ENCODE peak calls at places on chromosome 21, in nine cellular contexts. One of them, this sample, is unnamed. For H3K4me1, the result is how much of the 10 kb centered on the place peaks cover.

GRCh38 chr21:16789636-16790035 is 723.2 kb upstream of the CXADR start:
- DNase-seq in GM23338: no peak
- DNase-seq in mesendoderm: no peak
- DNase-seq in cardiac muscle cell: no peak
- DNase-seq in heart right ventricle: no peak
- DNase-seq in IMR-90: no peak
- DNase-seq in endothelial cell of umbilical vein: no peak
- DNase-seq in H9: no peak
- DNase-seq in GM23248: peak
- DNase-seq in this sample: no peak

GRCh38 chr21:26572026-26572425 is 1.1 kb downstream of the CYYR1 start:
- DNase-seq in GM23248: no peak
- DNase-seq in cardiac muscle cell: no peak
- DNase-seq in H9: no peak
- DNase-seq in mesendoderm: no peak
- DNase-seq in GM23338: no peak
- DNase-seq in IMR-90: no peak
- DNase-seq in heart right ventricle: no peak
- DNase-seq in endothelial cell of umbilical vein: peak
- DNase-seq in this sample: no peak

GRCh38 chr21:33299181-33299752 is 25.5 kb upstream of the IFNAR1 start:
- DNase-seq in H9: no peak
- DNase-seq in IMR-90: no peak
- DNase-seq in mesendoderm: peak
- DNase-seq in cardiac muscle cell: no peak
- DNase-seq in endothelial cell of umbilical vein: no peak
- DNase-seq in GM23248: no peak
- DNase-seq in GM23338: peak
- DNase-seq in heart right ventricle: no peak
- DNase-seq in this sample: no peak

GRCh38 chr21:41681336-41681801 is 85.5 kb downstream of the RIPK4 start:
- DNase-seq in endothelial cell of umbilical vein: no peak
- DNase-seq in GM23338: no peak
- DNase-seq in mesendoderm: no peak
- DNase-seq in GM23248: no peak
- DNase-seq in cardiac muscle cell: no peak
- DNase-seq in IMR-90: no peak
- DNase-seq in heart right ventricle: no peak
- DNase-seq in H9: no peak
- DNase-seq in this sample: peak

GRCh38 chr21:43292041-43292865 is 123.4 kb downstream of the CRYAA start:
- DNase-seq in cardiac muscle cell: no peak
- DNase-seq in endothelial cell of umbilical vein: no peak
- DNase-seq in mesendoderm: no peak
- DNase-seq in heart right ventricle: no peak
- DNase-seq in IMR-90: no peak
- DNase-seq in GM23338: no peak
- DNase-seq in GM23248: no peak
- DNase-seq in H9: no peak
- DNase-seq in this sample: peak

GRCh38 chr21:22575165-22575584 is 1577.0 kb downstream of the NCAM2 start:
- DNase-seq in mesendoderm: peak
- DNase-seq in endothelial cell of umbilical vein: peak
- DNase-seq in H9: peak
- DNase-seq in GM23338: peak
- DNase-seq in cardiac muscle cell: no peak
- DNase-seq in IMR-90: no peak
- DNase-seq in heart right ventricle: no peak
- DNase-seq in GM23248: no peak
- DNase-seq in this sample: no peak

GRCh38 chr21:24759348-24760118 is 847.7 kb downstream of the MRPL39 start:
- DNase-seq in endothelial cell of umbilical vein: no peak
- DNase-seq in GM23338: no peak
- DNase-seq in IMR-90: no peak
- DNase-seq in heart right ventricle: no peak
- DNase-seq in cardiac muscle cell: no peak
- DNase-seq in GM23248: no peak
- DNase-seq in H9: no peak
- DNase-seq in mesendoderm: no peak
- DNase-seq in this sample: no peak

GRCh38 chr21:33492571-33492970 is 1.1 kb upstream of the DNAJC28 start:
- DNase-seq in endothelial cell of umbilical vein: no peak
- DNase-seq in heart right ventricle: no peak
- DNase-seq in H9: no peak
- DNase-seq in mesendoderm: no peak
- DNase-seq in GM23248: peak
- DNase-seq in GM23338: no peak
- DNase-seq in cardiac muscle cell: peak
- DNase-seq in IMR-90: peak
- DNase-seq in this sample: no peak

GRCh38 chr21:14826630-14827029 is 238.2 kb downstream of the NRIP1 start:
- DNase-seq in H9: no peak
- DNase-seq in GM23248: no peak
- DNase-seq in heart right ventricle: no peak
- DNase-seq in GM23338: no peak
- DNase-seq in endothelial cell of umbilical vein: no peak
- DNase-seq in IMR-90: no peak
- DNase-seq in mesendoderm: no peak
- DNase-seq in cardiac muscle cell: no peak
- DNase-seq in this sample: no peak

GRCh38 chr21:39046236-39046911 is 136.9 kb downstream of the PSMG1 start:
- DNase-seq in H9: no peak
- DNase-seq in endothelial cell of umbilical vein: no peak
- DNase-seq in GM23248: no peak
- DNase-seq in GM23338: no peak
- DNase-seq in mesendoderm: no peak
- DNase-seq in cardiac muscle cell: no peak
- DNase-seq in IMR-90: no peak
- DNase-seq in heart right ventricle: no peak
- DNase-seq in this sample: no peak

GRCh38 chr21:40143822-40144525 is 276.7 kb downstream of the PCP4 start:
- DNase-seq in heart right ventricle: peak
- DNase-seq in GM23338: peak
- DNase-seq in IMR-90: peak
- DNase-seq in mesendoderm: peak
- DNase-seq in endothelial cell of umbilical vein: peak
- DNase-seq in cardiac muscle cell: peak
- DNase-seq in GM23248: peak
- DNase-seq in H9: peak
- DNase-seq in this sample: peak

GRCh38 chr21:31218830-31219608 is 125.0 kb downstream of the TIAM1 start:
- DNase-seq in H9: no peak
- DNase-seq in IMR-90: peak
- DNase-seq in mesendoderm: peak
- DNase-seq in cardiac muscle cell: peak
- DNase-seq in GM23248: peak
- DNase-seq in endothelial cell of umbilical vein: no peak
- DNase-seq in heart right ventricle: peak
- DNase-seq in GM23338: no peak
- DNase-seq in this sample: no peak

GRCh38 chr21:37063433-37063832 is 9.4 kb downstream of the PIGP start:
- DNase-seq in IMR-90: no peak
- DNase-seq in cardiac muscle cell: no peak
- DNase-seq in heart right ventricle: no peak
- DNase-seq in endothelial cell of umbilical vein: no peak
- DNase-seq in mesendoderm: no peak
- DNase-seq in GM23248: no peak
- DNase-seq in H9: no peak
- DNase-seq in GM23338: no peak
- DNase-seq in this sample: no peak

GRCh38 chr21:37061926-37062591 is 10.8 kb downstream of the PIGP start:
- DNase-seq in GM23248: peak
- DNase-seq in cardiac muscle cell: peak
- DNase-seq in H9: no peak
- DNase-seq in GM23338: no peak
- DNase-seq in endothelial cell of umbilical vein: no peak
- DNase-seq in mesendoderm: no peak
- DNase-seq in IMR-90: no peak
- DNase-seq in heart right ventricle: no peak
- DNase-seq in this sample: no peak

GRCh38 chr21:37062592-37062933 is 10.3 kb downstream of the PIGP start:
- DNase-seq in heart right ventricle: no peak
- DNase-seq in H9: no peak
- DNase-seq in endothelial cell of umbilical vein: no peak
- DNase-seq in IMR-90: no peak
- DNase-seq in cardiac muscle cell: no peak
- DNase-seq in GM23338: no peak
- DNase-seq in GM23248: no peak
- DNase-seq in mesendoderm: no peak
- DNase-seq in this sample: no peak

GRCh38 chr21:37065561-37066177 is 7.2 kb downstream of the PIGP start:
- DNase-seq in endothelial cell of umbilical vein: no peak
- DNase-seq in IMR-90: no peak
- DNase-seq in heart right ventricle: no peak
- DNase-seq in GM23248: no peak
- DNase-seq in cardiac muscle cell: no peak
- DNase-seq in GM23338: no peak
- DNase-seq in H9: no peak
- DNase-seq in mesendoderm: no peak
- DNase-seq in this sample: no peak

DNA sequence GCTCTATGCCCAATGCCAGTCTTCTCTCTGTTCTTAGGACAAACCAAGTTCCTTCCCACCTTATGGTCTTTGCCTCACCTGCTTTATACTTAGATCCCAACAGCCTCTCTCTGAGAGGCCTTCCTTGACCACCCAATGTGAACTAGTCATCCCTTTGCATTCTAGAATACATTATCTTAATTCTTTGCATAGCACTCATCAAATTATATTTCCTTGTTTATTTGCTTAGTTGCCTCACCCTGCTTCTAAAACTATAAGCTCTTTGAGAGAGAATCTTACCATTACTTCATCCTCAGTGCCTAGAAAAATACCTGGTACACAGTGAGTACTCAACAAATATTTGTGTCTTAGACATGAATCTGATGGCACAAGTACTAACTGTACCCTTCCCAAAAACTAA is 8.0 kb downstream of the PIGP start:
- DNase-seq in mesendoderm: no peak
- DNase-seq in GM23338: no peak
- DNase-seq in heart right ventricle: no peak
- DNase-seq in GM23248: no peak
- DNase-seq in H9: no peak
- DNase-seq in cardiac muscle cell: no peak
- DNase-seq in endothelial cell of umbilical vein: no peak
- DNase-seq in IMR-90: peak
- DNase-seq in this sample: no peak
- H3K4me1 ChIP-seq in mesendoderm: under half
- H3K4me1 ChIP-seq in GM23338: under half
- H3K4me1 ChIP-seq in heart right ventricle: under half
- H3K4me1 ChIP-seq in GM23248: under half
- H3K4me1 ChIP-seq in H9: under half
- H3K4me1 ChIP-seq in cardiac muscle cell: under half
- H3K4me1 ChIP-seq in endothelial cell of umbilical vein: under half
- H3K4me1 ChIP-seq in IMR-90: under half
- H3K4me1 ChIP-seq in this sample: under half

DNA sequence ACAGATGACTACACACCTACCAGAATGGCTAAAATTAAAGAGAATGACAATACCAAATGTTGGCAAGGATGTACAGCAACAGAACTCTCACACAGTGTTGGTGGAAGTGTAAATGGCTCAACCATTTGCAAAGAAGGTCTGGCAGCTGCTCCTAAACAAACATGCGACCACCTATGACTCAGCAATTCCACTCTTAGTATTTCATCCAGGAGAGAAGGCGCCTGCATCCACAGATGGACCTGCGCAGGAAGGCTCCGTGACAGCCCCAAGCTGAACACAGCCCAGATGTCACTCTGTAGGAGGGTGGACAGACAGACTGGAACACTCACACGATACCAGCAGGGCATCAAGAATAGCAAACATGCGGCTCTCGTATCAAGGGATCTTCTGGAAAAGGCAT is 6.7 kb downstream of the PTTG1IP start:
- DNase-seq in IMR-90: peak
- DNase-seq in endothelial cell of umbilical vein: peak
- DNase-seq in heart right ventricle: no peak
- DNase-seq in mesendoderm: peak
- DNase-seq in GM23338: no peak
- DNase-seq in cardiac muscle cell: peak
- DNase-seq in H9: no peak
- DNase-seq in GM23248: peak
- DNase-seq in this sample: peak
- H3K4me1 ChIP-seq in IMR-90: under half
- H3K4me1 ChIP-seq in endothelial cell of umbilical vein: half or more
- H3K4me1 ChIP-seq in heart right ventricle: half or more
- H3K4me1 ChIP-seq in mesendoderm: under half
- H3K4me1 ChIP-seq in GM23338: under half
- H3K4me1 ChIP-seq in cardiac muscle cell: under half
- H3K4me1 ChIP-seq in H9: under half
- H3K4me1 ChIP-seq in GM23248: half or more
- H3K4me1 ChIP-seq in this sample: under half

DNA sequence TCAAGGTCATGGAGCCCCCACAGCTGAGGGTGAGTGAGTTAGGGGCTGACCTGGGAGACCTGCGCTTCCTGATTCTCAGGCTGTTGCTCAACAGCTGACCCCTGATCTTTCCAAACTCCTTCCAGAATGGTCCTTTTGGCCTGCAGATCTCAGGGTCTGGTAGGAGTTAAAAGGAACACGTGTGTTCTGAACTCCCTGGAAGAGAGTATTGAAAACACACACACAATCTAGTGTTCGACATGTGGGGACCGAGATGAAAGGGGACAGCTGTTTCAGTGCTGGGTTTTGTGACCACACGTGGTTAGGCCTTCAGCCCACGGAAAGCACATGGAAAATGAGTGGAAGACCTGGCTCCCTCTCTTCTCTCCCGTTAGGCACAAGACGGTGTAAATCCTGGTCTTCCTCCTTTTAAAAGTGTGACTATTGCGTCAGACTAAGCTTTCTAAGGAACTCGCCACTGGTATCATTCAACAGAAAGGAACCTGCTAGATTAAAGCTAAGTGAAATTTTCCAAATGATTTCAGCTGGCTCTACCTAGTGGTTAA is 49.6 kb downstream of the RUNX1 start:
- DNase-seq in cardiac muscle cell: peak
- DNase-seq in GM23248: no peak
- DNase-seq in heart right ventricle: no peak
- DNase-seq in GM23338: no peak
- DNase-seq in endothelial cell of umbilical vein: no peak
- DNase-seq in H9: no peak
- DNase-seq in IMR-90: no peak
- DNase-seq in mesendoderm: no peak
- DNase-seq in this sample: no peak
- H3K4me1 ChIP-seq in cardiac muscle cell: under half
- H3K4me1 ChIP-seq in GM23248: half or more
- H3K4me1 ChIP-seq in heart right ventricle: half or more
- H3K4me1 ChIP-seq in GM23338: under half
- H3K4me1 ChIP-seq in endothelial cell of umbilical vein: under half
- H3K4me1 ChIP-seq in H9: under half
- H3K4me1 ChIP-seq in IMR-90: under half
- H3K4me1 ChIP-seq in mesendoderm: under half
- H3K4me1 ChIP-seq in this sample: under half

DNA sequence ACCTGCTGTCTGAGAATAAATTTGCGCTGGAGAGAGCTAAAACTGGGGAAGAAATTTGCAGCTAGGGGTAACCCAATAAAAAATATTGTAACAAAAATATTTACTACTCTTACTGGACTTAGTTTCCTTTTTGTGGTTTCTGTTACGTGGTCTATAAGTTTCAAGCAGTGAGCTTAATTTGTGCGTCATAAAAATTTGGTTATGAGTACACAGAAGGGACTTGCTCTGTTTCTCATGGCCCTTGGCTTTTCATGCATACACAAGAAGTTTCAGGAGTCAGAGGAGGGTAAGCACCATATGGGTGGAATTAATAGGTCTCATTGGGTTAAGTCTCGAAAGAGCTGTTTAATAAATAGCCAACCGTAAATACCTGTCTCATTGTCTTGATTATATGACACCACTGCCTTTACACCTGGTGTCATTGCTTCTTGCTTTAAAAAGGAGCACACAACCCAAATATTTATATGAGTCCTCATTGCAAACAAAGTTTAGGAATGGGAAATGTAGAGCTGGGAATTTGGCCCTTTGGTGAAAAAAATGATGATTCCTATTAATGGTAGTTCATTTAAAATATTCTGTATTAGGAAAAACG is 1.9 kb downstream of the BACH1 start:
- DNase-seq in mesendoderm: no peak
- DNase-seq in GM23248: no peak
- DNase-seq in heart right ventricle: no peak
- DNase-seq in GM23338: no peak
- DNase-seq in IMR-90: peak
- DNase-seq in cardiac muscle cell: no peak
- DNase-seq in endothelial cell of umbilical vein: no peak
- DNase-seq in H9: no peak
- DNase-seq in this sample: no peak
- H3K4me1 ChIP-seq in mesendoderm: under half
- H3K4me1 ChIP-seq in GM23248: half or more
- H3K4me1 ChIP-seq in heart right ventricle: half or more
- H3K4me1 ChIP-seq in GM23338: under half
- H3K4me1 ChIP-seq in IMR-90: under half
- H3K4me1 ChIP-seq in cardiac muscle cell: under half
- H3K4me1 ChIP-seq in endothelial cell of umbilical vein: under half
- H3K4me1 ChIP-seq in H9: under half
- H3K4me1 ChIP-seq in this sample: under half

This sample was measured in aorta.